ENCODE peak calls at places on chromosomes 6 and 20, in four cellular contexts. U is transverse colon, Q is A549, Y is HCT116. C is an unnamed sample.

GRCh38 chr6:31285496-31285895 is 13.6 kb upstream of the HLA-C start:
- DNase-seq in Q (no peak), U (no peak), Y (no peak), C (no peak)

GRCh38 chr6:4913705-4914411 is 90.0 kb downstream of the RPP40 start:
- DNase-seq in Q (no peak), U (no peak), Y (no peak), C (no peak)

GRCh38 chr6:160420253-160420968 is 72.2 kb downstream of the SLC22A3 start:
- DNase-seq in U (no peak), Y (no peak), Q (no peak), C (no peak)

GRCh38 chr6:108806669-108807068 is 41.6 kb upstream of the ARMC2 start:
- DNase-seq in Y (no peak), Q (no peak), U (no peak), C (no peak)

GRCh38 chr6:22536111-22536510 is 33.3 kb upstream of the HDGFL1 start:
- DNase-seq in Y (no peak), U (no peak), Q (no peak), C (no peak)

GRCh38 chr6:39843305-39844020 is 51.3 kb downstream of the DAAM2 start:
- DNase-seq in Y (peak; percentile 4), U (no peak), Q (peak; percentile 5), C (no peak)

GRCh38 chr20:14412102-14412501 is 74.7 kb upstream of the FLRT3 start:
- DNase-seq in Y (no peak), Q (no peak), U (no peak), C (no peak)

GRCh38 chr20:4555188-4555893 is 166.4 kb upstream of the PRND start:
- DNase-seq in Y (peak; percentile 37), U (no peak), Q (peak; percentile 44), C (no peak)

GRCh38 chr6:96626749-96627353 is 63.9 kb downstream of the FHL5 start:
- DNase-seq in Y (peak; percentile 22), U (no peak), Q (peak; percentile 2), C (no peak)
- TF ChIP-seq CTCF in Y (peak; percentile 44), U (peak; percentile 42), Q (peak; percentile 39), C (peak; percentile 18)

GRCh38 chr20:10795286-10796026 is 121.7 kb upstream of the JAG1 start:
- DNase-seq in Y (no peak), U (no peak), Q (no peak), C (no peak)

GRCh38 chr20:10793741-10794140 is 119.9 kb upstream of the JAG1 start:
- DNase-seq in Y (no peak), Q (no peak), U (no peak), C (no peak)

GRCh38 chr20:10798811-10799210 is 125.0 kb upstream of the JAG1 start:
- DNase-seq in Y (no peak), U (no peak), Q (no peak), C (no peak)

GRCh38 chr20:10792291-10792690 is 118.5 kb upstream of the JAG1 start:
- DNase-seq in Q (no peak), Y (no peak), U (no peak), C (no peak)

DNA sequence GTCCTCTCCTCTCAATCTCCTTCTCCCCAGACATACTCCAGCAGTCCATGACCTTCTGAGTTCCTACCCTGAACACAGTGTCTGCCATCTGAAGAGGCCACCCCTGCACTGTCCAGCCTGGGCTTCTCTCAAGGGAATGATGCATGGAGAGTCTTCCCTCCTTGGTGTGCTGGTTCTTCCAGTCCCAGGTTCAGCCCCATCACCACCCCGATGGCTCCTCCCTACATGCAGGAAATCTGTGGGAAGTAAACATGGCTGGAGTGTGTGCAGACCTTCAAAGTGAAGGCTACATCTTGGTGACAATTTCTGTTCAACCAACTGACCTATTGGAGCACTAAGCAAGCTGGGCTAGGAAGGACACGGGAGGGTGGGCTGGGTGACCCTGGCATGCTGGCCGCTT is 121.0 kb upstream of the JAG1 start:
- DNase-seq in Y (no peak), U (no peak), Q (no peak), C (no peak)
- H3K27ac ChIP-seq in Y (no peak overlapping the region), U (no peak overlapping the region), Q (no peak overlapping the region), C (no peak overlapping the region)

GRCh38 chr6:19416811-19417210 is 420.4 kb upstream of the ID4 start:
- DNase-seq in U (no peak), Y (no peak), Q (no peak), C (no peak)
- TF ChIP-seq CTCF in U (no peak), Y (no peak), Q (no peak), C (no peak)

GRCh38 chr6:147676896-147677295 is 168.4 kb downstream of the SAMD5 start:
- DNase-seq in Y (no peak), Q (no peak), U (no peak), C (no peak)
- H3K27ac ChIP-seq in Y (no peak overlapping the region), Q (no peak overlapping the region), U (no peak overlapping the region), C (no peak overlapping the region)

GRCh38 chr6:47047479-47048411 is 5.6 kb upstream of the ADGRF1 start:
- DNase-seq in U (peak; percentile 52), Q (peak; percentile 17), Y (peak; percentile 89), C (peak; percentile 60)
- TF ChIP-seq CTCF in U (peak; percentile 62), Q (peak; percentile 76), Y (peak; percentile 84), C (peak; percentile 54)

C was measured in colonic mucosa.